ENCODE peak calls at places on chromosomes 1 and 21, in seven cellular contexts. One of them, this sample, is unnamed.

GRCh38 chr1:94248956-94249688 is 11.7 kb upstream of the ARHGAP29 start:
- DNase-seq in sigmoid colon: no peak
- DNase-seq in keratinocyte: no peak
- DNase-seq in psoas muscle: no peak
- DNase-seq in Panc1: no peak
- DNase-seq in fibroblast of the aortic adventitia: no peak
- DNase-seq in colonic mucosa: no peak
- DNase-seq in this sample: no peak

GRCh38 chr1:196312739-196313138 is 295.5 kb downstream of the KCNT2 start:
- DNase-seq in sigmoid colon: no peak
- DNase-seq in keratinocyte: no peak
- DNase-seq in psoas muscle: no peak
- DNase-seq in Panc1: no peak
- DNase-seq in fibroblast of the aortic adventitia: no peak
- DNase-seq in colonic mucosa: no peak
- DNase-seq in this sample: no peak

GRCh38 chr1:24463756-24464377 is 38.8 kb upstream of the RCAN3 start:
- DNase-seq in sigmoid colon: no peak
- DNase-seq in keratinocyte: no peak
- DNase-seq in psoas muscle: no peak
- DNase-seq in Panc1: no peak
- DNase-seq in fibroblast of the aortic adventitia: no peak
- DNase-seq in colonic mucosa: no peak
- DNase-seq in this sample: no peak

GRCh38 chr1:147919881-147920280 is 8.3 kb upstream of the GPR89B start:
- DNase-seq in sigmoid colon: no peak
- DNase-seq in keratinocyte: no peak
- DNase-seq in psoas muscle: no peak
- DNase-seq in Panc1: no peak
- DNase-seq in fibroblast of the aortic adventitia: no peak
- DNase-seq in colonic mucosa: no peak
- DNase-seq in this sample: no peak

GRCh38 chr1:6727535-6727934 is 25.9 kb upstream of the DNAJC11 start:
- DNase-seq in sigmoid colon: no peak
- DNase-seq in keratinocyte: peak; percentile 50
- DNase-seq in psoas muscle: peak; percentile 69
- DNase-seq in Panc1: peak; percentile 52
- DNase-seq in fibroblast of the aortic adventitia: peak; percentile 66
- DNase-seq in colonic mucosa: peak; percentile 62
- DNase-seq in this sample: peak; percentile 76

GRCh38 chr1:55965981-55966461 is 613.3 kb downstream of the PLPP3 start:
- DNase-seq in sigmoid colon: no peak
- DNase-seq in keratinocyte: no peak
- DNase-seq in psoas muscle: no peak
- DNase-seq in Panc1: no peak
- DNase-seq in fibroblast of the aortic adventitia: peak; percentile 18
- DNase-seq in colonic mucosa: no peak
- DNase-seq in this sample: peak; percentile 42

GRCh38 chr21:46568562-46568961 is 36.3 kb downstream of the S100B start:
- DNase-seq in sigmoid colon: no peak
- DNase-seq in keratinocyte: no peak
- DNase-seq in psoas muscle: no peak
- DNase-seq in Panc1: no peak
- DNase-seq in fibroblast of the aortic adventitia: no peak
- DNase-seq in colonic mucosa: no peak
- DNase-seq in this sample: no peak

GRCh38 chr21:31248598-31248997 is 95.5 kb downstream of the TIAM1 start:
- DNase-seq in sigmoid colon: no peak
- DNase-seq in keratinocyte: peak; percentile 42
- DNase-seq in psoas muscle: peak; percentile 51
- DNase-seq in Panc1: no peak
- DNase-seq in fibroblast of the aortic adventitia: peak; percentile 34
- DNase-seq in colonic mucosa: no peak
- DNase-seq in this sample: peak; percentile 70

GRCh38 chr21:42843021-42843420 is 36.3 kb downstream of the WDR4 start:
- DNase-seq in sigmoid colon: peak; percentile 40
- DNase-seq in keratinocyte: no peak
- DNase-seq in psoas muscle: no peak
- DNase-seq in Panc1: no peak
- DNase-seq in fibroblast of the aortic adventitia: no peak
- DNase-seq in colonic mucosa: no peak
- DNase-seq in this sample: no peak

GRCh38 chr1:9822897-9823692 is 670 bp downstream of the CLSTN1 start:
- DNase-seq in sigmoid colon: peak; percentile 70
- DNase-seq in keratinocyte: no peak
- DNase-seq in psoas muscle: peak; percentile 63
- DNase-seq in Panc1: no peak
- DNase-seq in fibroblast of the aortic adventitia: no peak
- DNase-seq in colonic mucosa: peak; percentile 49
- DNase-seq in this sample: peak; percentile 21

GRCh38 chr1:145782166-145783099 is 41.5 kb downstream of the RNF115 start:
- DNase-seq in sigmoid colon: no peak
- DNase-seq in keratinocyte: peak; percentile 57
- DNase-seq in psoas muscle: no peak
- DNase-seq in Panc1: peak; percentile 94
- DNase-seq in fibroblast of the aortic adventitia: peak; percentile 94
- DNase-seq in colonic mucosa: no peak
- DNase-seq in this sample: peak; percentile 94

DNA sequence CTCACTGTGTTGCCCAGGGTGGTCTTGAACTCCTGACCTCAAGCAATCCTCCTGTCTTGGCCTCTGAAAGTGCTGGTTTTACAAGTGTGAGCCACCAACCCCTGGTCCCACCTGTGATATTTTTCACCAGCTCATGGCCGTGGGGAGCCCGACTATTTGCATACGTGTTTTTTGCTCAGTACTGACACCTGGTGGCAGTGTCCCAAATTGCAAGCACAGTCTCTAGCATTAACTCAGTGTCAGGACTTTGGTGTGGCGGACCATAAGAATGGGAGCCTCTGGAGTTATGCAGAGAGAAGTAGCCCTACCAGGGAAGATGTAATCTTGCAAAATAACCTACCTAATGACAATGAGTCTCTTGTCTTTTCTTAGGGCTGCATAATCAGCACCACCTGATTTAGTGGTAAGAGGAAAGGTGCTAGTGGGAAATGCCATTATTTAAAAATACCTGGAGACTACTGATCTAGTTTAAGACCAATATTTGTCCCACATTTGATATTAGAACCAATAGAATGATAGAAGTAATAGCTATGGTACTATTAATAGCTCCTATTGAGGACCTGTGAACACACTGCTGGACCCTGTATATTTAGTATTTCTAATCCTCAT is 305.4 kb downstream of the DISC1 start:
- DNase-seq in sigmoid colon: no peak
- DNase-seq in keratinocyte: no peak
- DNase-seq in psoas muscle: no peak
- DNase-seq in Panc1: no peak
- DNase-seq in fibroblast of the aortic adventitia: no peak
- DNase-seq in colonic mucosa: peak; percentile 46
- DNase-seq in this sample: no peak
- TF ChIP-seq CTCF in sigmoid colon: no peak
- TF ChIP-seq CTCF in keratinocyte: peak; percentile 79
- TF ChIP-seq CTCF in psoas muscle: peak; percentile 39
- TF ChIP-seq CTCF in Panc1: peak; percentile 80
- TF ChIP-seq CTCF in fibroblast of the aortic adventitia: peak; percentile 52
- TF ChIP-seq CTCF in colonic mucosa: peak; percentile 43
- TF ChIP-seq CTCF in this sample: peak; percentile 71

DNA sequence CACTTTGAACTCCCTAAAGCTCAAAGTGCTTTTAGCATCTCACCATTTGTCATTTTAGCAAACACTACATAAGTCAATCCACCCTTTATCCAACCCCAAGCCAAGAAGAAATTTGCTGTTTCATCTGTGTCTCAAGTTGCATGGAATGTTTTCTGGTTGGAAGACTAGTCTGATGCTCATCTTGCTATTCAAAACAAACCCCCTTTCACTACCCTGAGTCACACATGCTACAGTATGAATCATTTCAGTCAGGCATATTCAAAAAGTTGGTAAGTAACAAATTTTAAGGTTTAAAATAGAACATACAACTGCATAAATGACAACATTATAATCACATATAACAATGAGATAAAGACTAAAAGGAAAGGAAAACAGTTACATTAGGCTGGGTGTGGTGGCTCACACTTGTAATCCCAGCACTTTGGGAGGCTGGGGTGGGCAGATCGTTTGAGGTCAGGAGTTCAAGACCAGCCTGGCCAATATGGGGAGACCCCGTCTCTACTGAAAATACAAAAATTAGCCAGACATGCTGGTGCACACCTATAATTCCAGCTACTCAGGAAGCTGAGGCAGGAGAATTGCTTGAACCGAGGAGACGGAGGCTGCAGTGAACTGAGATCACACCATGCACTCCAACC is 38.7 kb downstream of the DSTYK start:
- DNase-seq in sigmoid colon: no peak
- DNase-seq in keratinocyte: peak; percentile 77
- DNase-seq in psoas muscle: no peak
- DNase-seq in Panc1: peak; percentile 64
- DNase-seq in fibroblast of the aortic adventitia: peak; percentile 96
- DNase-seq in colonic mucosa: no peak
- DNase-seq in this sample: peak; percentile 98
- H3K4me3 ChIP-seq in sigmoid colon: no peak overlapping the region
- H3K4me3 ChIP-seq in keratinocyte: no peak overlapping the region
- H3K4me3 ChIP-seq in psoas muscle: no peak overlapping the region
- H3K4me3 ChIP-seq in Panc1: no peak overlapping the region
- H3K4me3 ChIP-seq in fibroblast of the aortic adventitia: no peak overlapping the region
- H3K4me3 ChIP-seq in colonic mucosa: no peak overlapping the region
- H3K4me3 ChIP-seq in this sample: no peak overlapping the region

GRCh38 chr1:157380523-157380922 is 171.8 kb downstream of the FCRL5 start:
- DNase-seq in sigmoid colon: no peak
- DNase-seq in keratinocyte: no peak
- DNase-seq in psoas muscle: no peak
- DNase-seq in Panc1: no peak
- DNase-seq in fibroblast of the aortic adventitia: no peak
- DNase-seq in colonic mucosa: no peak
- DNase-seq in this sample: no peak

GRCh38 chr1:157382351-157382750 is 170.0 kb downstream of the FCRL5 start:
- DNase-seq in sigmoid colon: no peak
- DNase-seq in keratinocyte: no peak
- DNase-seq in psoas muscle: no peak
- DNase-seq in Panc1: no peak
- DNase-seq in fibroblast of the aortic adventitia: no peak
- DNase-seq in colonic mucosa: no peak
- DNase-seq in this sample: no peak

GRCh38 chr1:157371826-157372225 is 180.5 kb downstream of the FCRL5 start:
- DNase-seq in sigmoid colon: no peak
- DNase-seq in keratinocyte: no peak
- DNase-seq in psoas muscle: no peak
- DNase-seq in Panc1: no peak
- DNase-seq in fibroblast of the aortic adventitia: no peak
- DNase-seq in colonic mucosa: no peak
- DNase-seq in this sample: no peak

DNA sequence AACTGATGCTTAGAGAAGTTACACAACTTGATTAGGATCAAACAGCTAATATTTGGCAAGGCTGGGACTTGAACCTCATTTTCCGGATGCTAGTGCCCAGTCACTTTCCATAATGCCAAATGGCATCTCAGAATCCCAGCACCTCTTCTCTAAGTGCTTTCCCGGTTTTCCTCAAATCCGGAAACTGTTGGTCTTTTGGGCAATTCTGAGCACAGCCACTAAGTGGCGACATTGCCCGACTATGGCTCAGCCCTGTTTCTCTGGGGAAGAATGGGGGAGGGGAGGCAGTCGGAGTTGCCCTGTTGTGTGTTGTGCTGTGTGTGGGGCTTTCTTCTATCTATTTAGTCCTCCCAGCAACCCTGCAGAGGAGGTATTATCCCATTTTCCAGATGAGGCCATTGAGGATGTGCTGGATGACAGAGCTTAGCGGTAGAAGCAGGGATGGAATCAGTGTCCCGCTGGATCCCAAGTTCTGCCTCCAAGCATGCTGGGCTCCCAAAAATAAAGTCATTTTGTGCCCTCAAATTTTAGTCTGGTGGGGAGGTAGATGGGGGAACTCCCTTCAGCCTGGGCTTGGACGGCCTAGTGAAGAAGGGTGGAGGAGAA is 175.0 kb downstream of the FCRL5 start:
- DNase-seq in sigmoid colon: no peak
- DNase-seq in keratinocyte: no peak
- DNase-seq in psoas muscle: no peak
- DNase-seq in Panc1: no peak
- DNase-seq in fibroblast of the aortic adventitia: peak; percentile 37
- DNase-seq in colonic mucosa: peak; percentile 56
- DNase-seq in this sample: peak; percentile 49
- TF ChIP-seq CTCF in sigmoid colon: no peak
- TF ChIP-seq CTCF in keratinocyte: peak; percentile 77
- TF ChIP-seq CTCF in psoas muscle: no peak
- TF ChIP-seq CTCF in Panc1: peak; percentile 77
- TF ChIP-seq CTCF in fibroblast of the aortic adventitia: peak; percentile 64
- TF ChIP-seq CTCF in colonic mucosa: peak; percentile 33
- TF ChIP-seq CTCF in this sample: peak; percentile 77

GRCh38 chr1:22801347-22801746 is 90.7 kb downstream of the EPHB2 start:
- DNase-seq in sigmoid colon: no peak
- DNase-seq in keratinocyte: no peak
- DNase-seq in psoas muscle: no peak
- DNase-seq in Panc1: no peak
- DNase-seq in fibroblast of the aortic adventitia: no peak
- DNase-seq in colonic mucosa: no peak
- DNase-seq in this sample: no peak
- H3K4me3 ChIP-seq in sigmoid colon: no peak overlapping the region
- H3K4me3 ChIP-seq in keratinocyte: no peak overlapping the region
- H3K4me3 ChIP-seq in psoas muscle: no peak overlapping the region
- H3K4me3 ChIP-seq in Panc1: no peak overlapping the region
- H3K4me3 ChIP-seq in fibroblast of the aortic adventitia: no peak overlapping the region
- H3K4me3 ChIP-seq in colonic mucosa: no peak overlapping the region
- H3K4me3 ChIP-seq in this sample: no peak overlapping the region